ENCODE peak calls at places on chromosomes 5 and 9, in five cellular contexts. T, A, F, Z and C are unnamed samples.

GRCh38 chr5:124461857-124462423 is 284.5 kb downstream of the ZNF608 start:
- DNase-seq in T (no peak), Z (no peak), F (no peak), A (no peak), C (no peak)

GRCh38 chr5:124519396-124519795 is 227.0 kb downstream of the ZNF608 start:
- DNase-seq in T (no peak), F (no peak), A (no peak), Z (no peak), C (no peak)

GRCh38 chr5:142327111-142327842 is 2.5 kb upstream of the SPRY4 start:
- DNase-seq in T (no peak), F (no peak), Z (no peak), A (no peak), C (no peak)

GRCh38 chr9:19998823-19999455 is 210.1 kb upstream of the SLC24A2 start:
- DNase-seq in Z (no peak), A (no peak), F (no peak), T (no peak), C (no peak)

GRCh38 chr9:81146684-81147337 is 542.5 kb downstream of the TLE1 start:
- DNase-seq in Z (no peak), A (no peak), T (peak; percentile 19), F (no peak), C (peak; percentile 67)

GRCh38 chr5:25641140-25641539 is 996.4 kb upstream of the CDH10 start:
- DNase-seq in T (no peak), A (no peak), F (no peak), Z (no peak), C (no peak)

GRCh38 chr5:18792145-18792544 is 1157.9 kb downstream of the TAF11L14 start:
- DNase-seq in Z (no peak), F (no peak), A (peak; percentile 22), T (peak; percentile 67), C (peak; percentile 15)

GRCh38 chr5:170861295-170861854 is 443 bp upstream of the RANBP17 start:
- DNase-seq in F (peak; percentile 77), T (no peak), A (no peak), Z (no peak), C (no peak)

GRCh38 chr5:119878712-119879111 is 249.4 kb downstream of the FAM170A start:
- DNase-seq in T (no peak), Z (no peak), A (no peak), F (no peak), C (no peak)

GRCh38 chr9:134493471-134494272 is 147.9 kb upstream of the COL5A1 start:
- DNase-seq in Z (no peak), A (no peak), T (no peak), F (no peak), C (no peak)

GRCh38 chr5:160260881-160261815 is 31.8 kb downstream of the FABP6 start:
- DNase-seq in T (peak; percentile 34), Z (no peak), A (peak; percentile 36), F (peak; percentile 91), C (no peak)

GRCh38 chr5:35851282-35851681 is 5.4 kb upstream of the IL7R start:
- DNase-seq in Z (no peak), F (no peak), A (no peak), T (no peak), C (no peak)

GRCh38 chr5:123440456-123440855 is 17.3 kb upstream of the CEP120 start:
- DNase-seq in Z (no peak), A (no peak), T (no peak), F (no peak), C (no peak)

GRCh38 chr5:123441408-123441807 is 18.2 kb upstream of the CEP120 start:
- DNase-seq in Z (no peak), A (no peak), T (no peak), F (no peak), C (no peak)

GRCh38 chr5:123438244-123438643 is 15.0 kb upstream of the CEP120 start:
- DNase-seq in F (no peak), Z (no peak), A (no peak), T (no peak), C (no peak)

GRCh38 chr5:123439616-123440153 is 16.5 kb upstream of the CEP120 start:
- DNase-seq in A (no peak), T (no peak), Z (no peak), F (no peak), C (no peak)

GRCh38 chr5:123438902-123439301 is 15.7 kb upstream of the CEP120 start:
- DNase-seq in A (no peak), T (peak; percentile 18), Z (no peak), F (no peak), C (no peak)
- TF ChIP-seq POLR2A in A (no peak), T (no peak), Z (no peak), F (no peak), C (no peak)

GRCh38 chr5:14195588-14195987 is 52.4 kb downstream of the TRIO start:
- DNase-seq in T (no peak), Z (no peak), F (no peak), A (no peak), C (no peak)
- TF ChIP-seq POLR2A in T (no peak), Z (no peak), F (no peak), A (no peak), C (no peak)

DNA sequence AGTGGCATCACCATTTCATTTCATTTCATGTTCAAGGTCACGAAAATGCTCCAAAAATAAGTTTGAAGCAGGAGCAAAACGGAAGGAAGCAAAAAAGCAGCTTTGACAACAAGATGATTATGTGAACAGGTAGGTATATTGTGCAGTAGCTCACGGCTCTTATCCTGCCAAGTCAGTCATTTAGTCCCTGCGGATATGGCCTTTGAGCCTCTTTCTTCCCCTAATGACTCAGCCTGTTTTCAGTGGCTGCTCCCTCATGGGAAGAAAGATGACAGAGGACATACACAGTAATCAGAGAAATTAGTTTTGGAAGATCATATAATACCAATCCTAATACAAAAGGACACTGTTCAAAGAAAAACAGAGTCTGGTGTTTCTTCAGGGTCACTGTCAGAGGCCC is 155.8 kb upstream of the GRAMD2B start:
- DNase-seq in A (no peak), T (no peak), F (no peak), Z (no peak), C (no peak)
- TF ChIP-seq POLR2A in A (no peak), T (no peak), F (no peak), Z (no peak), C (no peak)

DNA sequence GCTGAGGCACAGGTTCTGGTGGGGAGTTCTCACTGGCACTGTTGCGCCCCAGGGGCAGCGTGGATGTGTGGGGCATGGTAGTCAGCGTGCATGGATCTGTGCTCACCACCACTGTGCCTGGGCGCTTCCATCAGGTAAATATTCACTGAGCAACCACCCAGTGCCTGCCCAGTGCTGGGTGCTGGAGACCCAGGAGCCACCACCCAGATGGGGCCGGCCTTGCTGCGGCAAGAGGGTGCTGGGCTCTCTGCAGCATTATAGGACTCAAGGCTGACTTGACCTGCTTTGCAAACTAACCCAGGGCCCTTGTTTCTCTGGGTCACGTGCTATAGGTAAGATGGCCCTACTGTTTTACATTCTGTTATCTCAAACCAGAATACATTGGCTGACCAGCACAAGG is 60.5 kb downstream of the DAP start:
- DNase-seq in T (no peak), F (no peak), Z (no peak), A (no peak), C (no peak)
- TF ChIP-seq POLR2A in T (no peak), F (no peak), Z (no peak), A (no peak), C (no peak)

GRCh38 chr9:133032171-133032570 is 1.4 kb downstream of the GTF3C5 start:
- DNase-seq in T (no peak), F (no peak), Z (no peak), A (no peak), C (no peak)

GRCh38 chr9:133029994-133030316 is 842 bp upstream of the GTF3C5 start:
- DNase-seq in Z (no peak), F (no peak), A (peak; percentile 38), T (no peak), C (no peak)

GRCh38 chr9:133031130-133031422 is 279 bp downstream of the GTF3C5 start:
- DNase-seq in F (no peak), Z (no peak), A (no peak), T (no peak), C (no peak)

GRCh38 chr9:133031496-133031911 is 707 bp downstream of the GTF3C5 start:
- DNase-seq in T (peak; percentile 14), F (no peak), A (no peak), Z (no peak), C (no peak)

GRCh38 chr9:133030317-133031129 is at the start of gene GTF3C5:
- DNase-seq in A (peak; percentile 95), F (peak; percentile 96), Z (peak; percentile 98), T (peak; percentile 99), C (peak; percentile 99)
- TF ChIP-seq POLR2A in A (peak; percentile 52), F (no peak), Z (peak; percentile 84), T (peak; percentile 80), C (peak; percentile 70)

GRCh38 chr9:109248133-109248581 is 72.7 kb downstream of the EPB41L4B start:
- DNase-seq in F (no peak), A (no peak), T (peak; percentile 43), Z (no peak), C (no peak)
- TF ChIP-seq POLR2A in F (no peak), A (no peak), T (no peak), Z (no peak), C (no peak)